ENCODE peak calls at places on chromosome 15, in six cellular contexts. I, D, Y, P, E and B are unnamed samples.
A peak's percentile ranks its signal among the peaks of the same experiment; 100 is the strongest.

GRCh38 chr15:43105077-43105769 is 615 bp downstream of the UBR1 start:
- DNase-seq in I (no peak), D (no peak), Y (no peak), P (no peak), E (no peak), B (no peak)

GRCh38 chr15:29151111-29151857 is 118.3 kb downstream of the NSMCE3 start:
- DNase-seq in I (no peak), D (no peak), Y (no peak), P (no peak), E (no peak), B (no peak)

GRCh38 chr15:76060098-76060989 is 559 bp downstream of the TMEM266 start:
- DNase-seq in I (no peak), D (no peak), Y (no peak), P (no peak), E (no peak), B (no peak)

GRCh38 chr15:66422347-66422746 is 35.6 kb downstream of the MAP2K1 start:
- DNase-seq in I (no peak), D (no peak), Y (no peak), P (no peak), E (no peak), B (no peak)

GRCh38 chr15:43316007-43316968 is 14.1 kb downstream of the LCMT2 start:
- DNase-seq in I (no peak), D (no peak), Y (peak; percentile 91), P (peak; percentile 31), E (peak; percentile 25), B (no peak)

GRCh38 chr15:26757156-26757555 is 15.7 kb downstream of the GABRB3 start:
- DNase-seq in I (no peak), D (no peak), Y (no peak), P (no peak), E (no peak), B (no peak)

GRCh38 chr15:36334059-36334458 is 245.4 kb upstream of the CDIN1 start:
- DNase-seq in I (no peak), D (no peak), Y (no peak), P (peak; percentile 63), E (peak; percentile 80), B (peak; percentile 8)

GRCh38 chr15:80798911-80799310 is 19.7 kb downstream of the CEMIP start:
- DNase-seq in I (no peak), D (no peak), Y (no peak), P (no peak), E (no peak), B (no peak)

GRCh38 chr15:75455982-75456531 is 4.6 kb upstream of the SIN3A start:
- DNase-seq in I (no peak), D (no peak), Y (no peak), P (peak; percentile 33), E (peak; percentile 66), B (no peak)

GRCh38 chr15:40354408-40355171 is 3.4 kb upstream of the DISP2 start:
- DNase-seq in I (no peak), D (no peak), Y (no peak), P (peak; percentile 43), E (peak; percentile 72), B (no peak)

GRCh38 chr15:22265056-22265945 is 185.0 kb downstream of the OR4M2 start:
- DNase-seq in I (no peak), D (no peak), Y (no peak), P (no peak), E (no peak), B (no peak)

GRCh38 chr15:69288531-69289311 is 10.0 kb upstream of the PAQR5 start:
- DNase-seq in I (no peak), D (no peak), Y (no peak), P (no peak), E (no peak), B (no peak)

GRCh38 chr15:61613729-61614128 is 384.6 kb upstream of the RORA start:
- DNase-seq in I (no peak), D (no peak), Y (no peak), P (peak; percentile 38), E (peak; percentile 22), B (no peak)

GRCh38 chr15:60299452-60300047 is 98.2 kb downstream of the ANXA2 start:
- DNase-seq in I (no peak), D (peak; percentile 23), Y (no peak), P (peak; percentile 5), E (no peak), B (no peak)
- TF ChIP-seq CTCF in I (no peak), D (no peak), Y (no peak), P (no peak), E (no peak), B (no peak)

DNA sequence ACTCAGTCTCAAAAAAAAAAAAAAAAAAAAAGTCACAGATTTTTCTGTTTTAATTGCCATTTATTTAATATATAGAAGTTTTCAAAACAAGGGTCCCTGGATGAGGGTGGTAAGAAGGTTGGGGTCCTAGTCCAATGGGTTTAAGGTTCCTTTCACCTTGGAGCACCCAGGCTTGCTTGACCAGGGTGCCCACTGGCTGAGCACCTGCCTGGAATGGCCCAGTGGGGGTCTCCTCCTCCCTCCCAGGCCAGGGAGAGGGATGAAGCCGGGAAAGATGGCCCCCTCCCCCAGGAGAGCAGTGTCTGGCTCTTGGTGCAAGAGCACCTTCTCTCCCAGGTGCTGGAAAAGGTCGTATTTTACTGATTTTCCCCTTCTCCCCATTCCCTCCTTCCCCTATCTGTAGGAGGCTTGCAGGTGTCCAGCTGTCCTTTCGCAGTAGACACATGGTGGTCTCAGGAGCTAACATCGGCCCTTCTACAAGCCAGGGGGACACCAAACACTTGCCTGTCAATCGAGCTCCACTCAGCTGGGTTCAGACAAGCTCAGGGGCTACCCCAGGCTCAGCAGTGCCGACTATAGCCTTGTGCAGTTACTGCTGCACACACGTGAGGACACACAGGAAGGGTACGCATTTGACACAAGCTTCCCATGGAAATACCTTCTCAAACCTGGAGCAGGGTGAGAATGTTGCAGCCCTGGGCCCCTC is 112.3 kb upstream of the KLF13 start:
- DNase-seq in I (no peak), D (no peak), Y (no peak), P (no peak), E (no peak), B (no peak)
- H3K4me3 ChIP-seq in I (no peak overlapping the region), D (no peak overlapping the region), Y (no peak overlapping the region), P (no peak overlapping the region), E (no peak overlapping the region), B (no peak overlapping the region)

DNA sequence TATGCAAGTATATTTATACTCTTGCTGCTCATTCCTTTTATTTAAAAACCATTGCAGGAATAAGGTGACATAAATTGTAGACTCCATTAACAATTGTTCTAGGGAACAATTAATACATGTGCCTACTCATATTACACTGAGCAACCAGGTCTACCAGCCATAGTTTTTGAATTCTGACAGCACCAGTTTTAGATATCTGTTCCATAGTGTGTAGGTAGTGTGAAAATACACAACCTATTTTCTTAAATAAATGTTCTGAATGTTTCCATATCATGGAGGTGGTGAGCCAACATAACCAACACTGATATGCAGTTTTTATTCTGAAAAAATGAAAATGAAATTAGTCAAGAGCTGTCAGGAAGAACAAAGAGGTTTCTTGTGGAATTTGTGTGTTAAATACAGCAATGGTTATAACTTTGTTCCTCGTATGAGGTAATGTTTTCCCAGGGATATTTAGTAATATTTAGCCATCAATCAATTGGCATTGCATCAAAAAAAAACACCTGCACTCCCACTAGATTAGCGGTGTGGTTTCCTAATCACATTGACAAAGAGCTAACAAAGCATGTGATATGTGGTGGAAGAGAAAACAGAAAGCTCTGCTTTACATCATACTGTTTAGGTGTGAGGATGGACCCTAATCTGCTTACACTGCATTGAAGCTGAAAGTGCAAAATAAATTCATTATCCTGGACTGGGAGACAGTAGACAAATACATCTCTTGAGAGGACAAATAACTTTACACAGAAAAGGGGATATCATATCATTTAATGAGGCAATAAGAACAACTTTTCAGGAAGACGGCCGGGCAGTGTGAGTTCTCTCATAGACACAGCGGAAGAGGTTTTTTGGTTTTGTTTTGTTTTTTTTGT is 369.5 kb upstream of the THBS1 start:
- DNase-seq in I (no peak), D (no peak), Y (no peak), P (no peak), E (no peak), B (no peak)
- TF ChIP-seq CTCF in I (no peak), D (no peak), Y (no peak), P (no peak), E (no peak), B (no peak)

GRCh38 chr15:89482139-89482538 is 14.2 kb downstream of the RHCG start:
- DNase-seq in I (no peak), D (no peak), Y (no peak), P (no peak), E (no peak), B (no peak)
- H3K4me3 ChIP-seq in I (no peak overlapping the region), D (no peak overlapping the region), Y (no peak overlapping the region), P (no peak overlapping the region), E (no peak overlapping the region), B (no peak overlapping the region)

GRCh38 chr15:88610756-88611231 is 10.3 kb upstream of the AEN start:
- DNase-seq in I (no peak), D (no peak), Y (no peak), P (no peak), E (no peak), B (no peak)
- TF ChIP-seq CTCF in I (no peak), D (no peak), Y (no peak), P (no peak), E (peak; percentile 24), B (peak; percentile 13)

DNA sequence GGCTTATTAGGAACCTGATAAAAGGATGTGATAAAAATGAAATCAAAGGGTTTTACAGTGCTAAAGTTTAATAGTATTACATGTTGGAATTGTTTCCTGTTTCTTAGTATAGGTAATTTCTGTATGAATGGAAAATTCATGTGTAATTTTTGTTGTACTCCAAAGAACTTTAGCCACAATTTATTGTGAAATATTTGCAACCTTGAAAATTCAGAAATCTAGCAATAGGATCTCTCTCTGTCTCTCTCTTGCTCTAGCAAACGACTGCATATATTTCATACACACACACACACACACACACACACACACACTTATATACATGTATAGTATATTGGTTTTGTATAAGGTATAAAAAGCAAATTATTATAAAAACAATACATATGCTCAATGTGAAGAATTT is 59.6 kb downstream of the PIAS1 start:
- DNase-seq in I (no peak), D (no peak), Y (no peak), P (no peak), E (peak; percentile 13), B (no peak)
- H3K4me3 ChIP-seq in I (peak overlapping the region; percentile 65), D (no peak overlapping the region), Y (peak overlapping the region; percentile 31), P (peak overlapping the region; percentile 76), E (no peak overlapping the region), B (no peak overlapping the region)

GRCh38 chr15:58773024-58773423 is 1.9 kb downstream of the MINDY2 start:
- DNase-seq in I (no peak), D (no peak), Y (no peak), P (no peak), E (no peak), B (no peak)
- TF ChIP-seq CTCF in I (no peak), D (no peak), Y (no peak), P (no peak), E (no peak), B (no peak)